ENCODE peak calls at places on chromosomes 4 and X, in six cellular contexts. V is activated CD4-positive, alpha-beta T cell treated with anti-CD3 and anti-CD28 coated beads, Interleukin-2, amount 50 U/mL, for 4 hours; J is neural progenitor cell; L is NCI-H1092; U is AG08396; G is stromal cell of bone marrow. I is an unnamed sample.
A peak's percentile ranks its signal among the peaks of the same experiment; 100 is the strongest.

GRCh38 chr4:15855804-15856475 is 77.8 kb downstream of the CD38 start:
- DNase-seq in V (no peak), J (no peak), L (no peak), U (no peak), G (no peak), I (no peak)

GRCh38 chrX:102154218-102154860 is 1.4 kb downstream of the BEX5 start:
- DNase-seq in V (no peak), J (peak; percentile 31), L (peak; percentile 6), U (no peak), G (no peak), I (peak; percentile 5)

GRCh38 chr4:137825505-137825904 is 293.2 kb upstream of the PCDH18 start:
- DNase-seq in V (no peak), J (no peak), L (no peak), U (no peak), G (no peak), I (no peak)

GRCh38 chr4:141058739-141059507 is 74.3 kb downstream of the RNF150 start:
- DNase-seq in V (no peak), J (no peak), L (no peak), U (peak; percentile 19), G (peak; percentile 19), I (no peak)

GRCh38 chrX:40262641-40263560 is 165.1 kb upstream of the BCOR start:
- DNase-seq in V (no peak), J (no peak), L (no peak), U (peak; percentile 63), G (no peak), I (no peak)

GRCh38 chr4:89482248-89482647 is 174.6 kb upstream of the GPRIN3 start:
- DNase-seq in V (no peak), J (peak; percentile 61), L (peak; percentile 46), U (peak; percentile 49), G (peak; percentile 18), I (no peak)

GRCh38 chr4:184851200-184851541 is 25.4 kb upstream of the ACSL1 start:
- DNase-seq in V (no peak), J (no peak), L (no peak), U (no peak), G (no peak), I (no peak)

GRCh38 chrX:150229481-150229880 is 133.6 kb upstream of the MAMLD1 start:
- DNase-seq in V (no peak), J (no peak), L (no peak), U (no peak), G (no peak), I (no peak)

GRCh38 chr4:17577660-17578481 is 873 bp downstream of the LAP3 start:
- DNase-seq in V (peak; percentile 10), J (no peak), L (no peak), U (peak; percentile 38), G (peak; percentile 6), I (peak; percentile 30)

GRCh38 chr4:5361968-5362367 is 310.7 kb downstream of the STK32B start:
- DNase-seq in V (no peak), J (peak; percentile 60), L (no peak), U (no peak), G (no peak), I (no peak)

GRCh38 chr4:146520894-146521542 is 722 bp downstream of the SLC10A7 start:
- DNase-seq in V (no peak), J (peak; percentile 27), L (peak; percentile 14), U (peak; percentile 41), G (peak; percentile 17), I (no peak)

GRCh38 chr4:153013202-153013988 is 77.3 kb downstream of the FHDC1 start:
- DNase-seq in V (no peak), J (no peak), L (no peak), U (no peak), G (no peak), I (no peak)

GRCh38 chrX:136896121-136896914 is 15.8 kb upstream of the RBMX start:
- DNase-seq in V (no peak), J (no peak), L (no peak), U (no peak), G (no peak), I (no peak)

GRCh38 chr4:163048447-163048846 is 118.2 kb downstream of the NAF1 start:
- DNase-seq in V (no peak), J (peak; percentile 47), L (no peak), U (peak; percentile 45), G (peak; percentile 13), I (no peak)

GRCh38 chrX:413322-414201 is 26.9 kb upstream of the PPP2R3B start:
- DNase-seq in V (no peak), J (peak; percentile 81), L (no peak), U (peak; percentile 62), G (no peak), I (no peak)

GRCh38 chrX:146054311-146054710 is 236.7 kb downstream of the SLITRK2 start:
- DNase-seq in V (no peak), J (no peak), L (no peak), U (no peak), G (no peak), I (no peak)

GRCh38 chr4:124710911-124711310 is 1.6 kb downstream of the ANKRD50 start:
- DNase-seq in V (no peak), J (no peak), L (peak; percentile 16), U (no peak), G (no peak), I (no peak)

GRCh38 chr4:3291969-3292570 is 751 bp upstream of the RGS12 start:
- DNase-seq in V (no peak), J (peak; percentile 75), L (no peak), U (peak; percentile 83), G (peak; percentile 13), I (no peak)

GRCh38 chr4:168220893-168221292 is 97.7 kb downstream of the DDX60 start:
- DNase-seq in V (no peak), J (no peak), L (no peak), U (no peak), G (no peak), I (no peak)

GRCh38 chrX:37405954-37406353 is 56.8 kb downstream of the PRRG1 start:
- DNase-seq in V (no peak), J (no peak), L (no peak), U (peak; percentile 4), G (no peak), I (no peak)

GRCh38 chr4:2785613-2786012 is 7.3 kb upstream of the SH3BP2 start:
- DNase-seq in V (no peak), J (no peak), L (no peak), U (no peak), G (no peak), I (no peak)

GRCh38 chrX:24201216-24201615 is 51.7 kb downstream of the ZFX start:
- DNase-seq in V (no peak), J (no peak), L (no peak), U (no peak), G (no peak), I (no peak)

GRCh38 chrX:48683411-48683982 is at the start of gene WAS:
- DNase-seq in V (no peak), J (no peak), L (no peak), U (no peak), G (no peak), I (no peak)

GRCh38 chrX:96314974-96315373 is 369.7 kb upstream of the DIAPH2 start:
- DNase-seq in V (no peak), J (no peak), L (no peak), U (peak; percentile 20), G (peak; percentile 51), I (no peak)

GRCh38 chr4:137583650-137584049 is 51.4 kb upstream of the PCDH18 start:
- DNase-seq in V (no peak), J (no peak), L (no peak), U (no peak), G (no peak), I (no peak)

GRCh38 chrX:2188316-2188715 is 312.5 kb downstream of the DHRSX start:
- DNase-seq in V (no peak), J (no peak), L (no peak), U (no peak), G (no peak), I (no peak)

GRCh38 chr4:123939621-123940020 is 543.0 kb downstream of the SPRY1 start:
- DNase-seq in V (no peak), J (no peak), L (no peak), U (peak; percentile 11), G (peak; percentile 57), I (no peak)

GRCh38 chr4:100428051-100428450 is 89.8 kb downstream of the EMCN start:
- DNase-seq in V (no peak), J (no peak), L (no peak), U (no peak), G (peak; percentile 48), I (no peak)

GRCh38 chr4:177964693-177965168 is 522.5 kb upstream of the AGA start:
- DNase-seq in V (no peak), J (no peak), L (no peak), U (no peak), G (peak; percentile 0), I (no peak)

GRCh38 chr4:101953949-101954348 is 163.4 kb downstream of the BANK1 start:
- DNase-seq in V (no peak), J (peak; percentile 65), L (no peak), U (peak; percentile 3), G (no peak), I (no peak)

GRCh38 chr4:95232358-95233156 is 316.2 kb downstream of the UNC5C start:
- DNase-seq in V (no peak), J (no peak), L (no peak), U (no peak), G (no peak), I (no peak)